ENCODE peak calls at places on chromosomes 5 and 9, in five cellular contexts. Y, U, T, W and Z are unnamed samples.

GRCh38 chr9:134575103-134575816 is 66.3 kb upstream of the COL5A1 start:
- DNase-seq in W (no peak), Y (no peak), T (no peak), U (no peak), Z (peak; percentile 16)

GRCh38 chr9:79764377-79764776 is 192.6 kb downstream of the TLE4 start:
- DNase-seq in T (peak; percentile 15), U (peak; percentile 1), Y (peak; percentile 76), W (peak; percentile 19), Z (no peak)

GRCh38 chr9:130424781-130425310 is 19.9 kb upstream of the ASS1 start:
- DNase-seq in T (no peak), Y (no peak), U (no peak), W (no peak), Z (no peak)

GRCh38 chr9:110440161-110440560 is 102.5 kb upstream of the TXNDC8 start:
- DNase-seq in Y (no peak), U (no peak), T (no peak), W (no peak), Z (no peak)

GRCh38 chr9:113632776-113633590 is 169.5 kb downstream of the RGS3 start:
- DNase-seq in Y (peak; percentile 36), U (no peak), W (no peak), T (no peak), Z (no peak)

GRCh38 chr9:76927540-76928240 is 21.8 kb upstream of the PRUNE2 start:
- DNase-seq in U (no peak), W (no peak), Y (no peak), T (no peak), Z (no peak)

GRCh38 chr5:156800982-156801381 is 49.1 kb upstream of the PPP1R2B start:
- DNase-seq in W (no peak), Y (no peak), T (no peak), U (no peak), Z (no peak)

GRCh38 chr9:1052908-1053590 is 2.9 kb downstream of the DMRT2 start:
- DNase-seq in U (no peak), Y (no peak), W (no peak), T (no peak), Z (no peak)

GRCh38 chr5:92945630-92946097 is 635.4 kb downstream of the NR2F1-AS1 start:
- DNase-seq in Y (no peak), W (no peak), T (no peak), U (no peak), Z (no peak)

GRCh38 chr5:67215592-67216471 is 19.2 kb upstream of the CD180 start:
- DNase-seq in W (peak; percentile 89), Y (peak; percentile 85), T (peak; percentile 66), U (no peak), Z (no peak)

GRCh38 chr9:127066775-127067111 is 55.7 kb downstream of the ANGPTL2 start:
- DNase-seq in T (no peak), W (no peak), Y (no peak), U (no peak), Z (no peak)

GRCh38 chr5:120942551-120942950 is 478.5 kb downstream of the PRR16 start:
- DNase-seq in W (no peak), Y (no peak), U (no peak), T (no peak), Z (peak; percentile 2)

GRCh38 chr5:72032769-72033168 is 74.5 kb upstream of the MAP1B start:
- DNase-seq in T (no peak), W (no peak), U (no peak), Y (no peak), Z (peak; percentile 27)

GRCh38 chr5:19605846-19606407 is 382.1 kb downstream of the CDH18 start:
- DNase-seq in W (no peak), T (no peak), U (no peak), Y (no peak), Z (no peak)

GRCh38 chr5:172163346-172163745 is 24.7 kb downstream of the STK10 start:
- DNase-seq in U (no peak), Y (no peak), W (no peak), T (no peak), Z (no peak)

GRCh38 chr9:73034962-73035361 is 82.1 kb upstream of the ALDH1A1 start:
- DNase-seq in U (no peak), T (no peak), Y (no peak), W (no peak), Z (no peak)

GRCh38 chr5:38758774-38759423 is 86.9 kb upstream of the OSMR start:
- DNase-seq in T (no peak), W (peak; percentile 18), Y (no peak), U (no peak), Z (no peak)

GRCh38 chr9:87836951-87837715 is 45.5 kb upstream of the SPATA31E1 start:
- DNase-seq in W (no peak), T (no peak), Y (no peak), U (no peak), Z (no peak)

GRCh38 chr5:40716000-40716399 is 36.3 kb downstream of the PTGER4 start:
- DNase-seq in U (peak; percentile 33), T (no peak), W (no peak), Y (no peak), Z (no peak)

GRCh38 chr9:119368681-119369581 is at the start of gene BRINP1:
- DNase-seq in T (no peak), Y (no peak), W (no peak), U (peak; percentile 29), Z (peak; percentile 58)

GRCh38 chr9:107628444-107628843 is 138.9 kb upstream of the KLF4 start:
- DNase-seq in U (no peak), Y (no peak), W (no peak), T (no peak), Z (no peak)

GRCh38 chr5:52007230-52007858 is 624.1 kb downstream of the ISL1 start:
- DNase-seq in U (peak; percentile 72), W (peak; percentile 13), T (no peak), Y (no peak), Z (peak; percentile 23)

GRCh38 chr5:65742565-65743231 is 20.7 kb downstream of the NLN start:
- DNase-seq in U (peak; percentile 71), T (no peak), W (no peak), Y (no peak), Z (no peak)

GRCh38 chr9:22238809-22239684 is 207.6 kb upstream of the DMRTA1 start:
- DNase-seq in Y (no peak), U (no peak), W (no peak), T (no peak), Z (no peak)

DNA sequence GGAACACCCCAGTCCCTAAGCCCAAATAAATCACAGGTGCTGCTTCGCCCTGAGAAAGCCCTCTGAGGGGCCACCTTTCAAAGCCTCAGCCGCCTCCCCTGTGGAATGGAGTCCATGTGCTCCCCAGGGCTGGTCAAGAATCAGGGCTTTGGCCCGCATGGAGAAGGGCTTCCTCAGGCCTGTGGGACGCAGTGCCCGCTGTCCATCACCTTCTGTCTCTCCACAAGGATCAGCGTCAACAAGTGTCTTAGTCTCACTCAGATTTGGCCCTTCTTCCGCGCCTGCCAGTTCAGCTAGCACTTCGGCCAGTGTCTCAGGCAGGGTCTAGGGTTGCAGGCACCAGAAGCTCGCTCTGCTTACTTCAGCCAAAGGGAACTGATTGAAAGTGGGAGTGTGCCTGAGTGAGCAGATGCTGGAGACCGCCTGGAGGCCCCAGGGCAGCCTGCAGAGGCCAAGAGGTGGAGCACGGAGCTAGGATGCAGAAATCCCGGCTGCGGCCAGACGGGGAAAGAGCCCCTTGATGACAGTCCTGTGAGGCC is 16.5 kb downstream of the HNRNPH1 start:
- DNase-seq in T (no peak), U (no peak), W (no peak), Y (peak; percentile 63), Z (no peak)
- H3K36me3 ChIP-seq in T (peaks cover 100% of the 10 kb centered on the region), U (peaks cover 52% of the 10 kb centered on the region), W (peaks cover 100% of the 10 kb centered on the region), Y (peaks cover 26% of the 10 kb centered on the region), Z (peaks cover 71% of the 10 kb centered on the region)

DNA sequence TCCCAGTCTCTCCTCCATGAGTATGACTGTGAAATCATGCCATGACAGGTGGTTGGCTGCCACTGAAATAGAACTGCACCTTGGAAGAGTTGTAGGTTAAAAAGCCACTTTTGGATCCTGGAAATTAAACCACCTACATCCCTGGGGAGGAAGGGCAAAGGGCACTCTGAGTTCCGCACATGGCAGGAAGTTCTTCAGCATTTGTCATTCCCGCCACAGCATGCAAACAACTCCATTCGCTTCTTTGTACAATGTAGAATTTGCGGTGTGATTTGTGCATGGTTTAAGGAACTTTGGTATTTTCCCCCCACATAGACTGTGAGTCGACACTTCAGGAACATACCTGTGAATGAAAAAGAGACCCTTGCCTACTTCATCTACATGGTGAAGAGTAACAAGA is 9.8 kb downstream of the SAP30L start:
- DNase-seq in W (no peak), Y (no peak), T (no peak), U (no peak), Z (no peak)
- H3K4me1 ChIP-seq in W (peaks cover 20% of the 10 kb centered on the region), Y (peaks cover 18% of the 10 kb centered on the region), T (no peaks in the 10 kb centered on the region), U (no peaks in the 10 kb centered on the region), Z (no peaks in the 10 kb centered on the region)

GRCh38 chr5:168667301-168667859 is 88.2 kb upstream of the PANK3 start:
- DNase-seq in Y (no peak), U (no peak), T (no peak), W (no peak), Z (no peak)
- H3K36me3 ChIP-seq in Y (peaks cover 5% of the 10 kb centered on the region), U (no peaks in the 10 kb centered on the region), T (peaks cover 23% of the 10 kb centered on the region), W (no peaks in the 10 kb centered on the region), Z (no peaks in the 10 kb centered on the region)

GRCh38 chr5:136016945-136017530 is 11.8 kb upstream of the TGFBI start:
- DNase-seq in W (no peak), U (peak; percentile 89), Y (peak; percentile 69), T (no peak), Z (no peak)

GRCh38 chr5:136020383-136021015 is 8.3 kb upstream of the TGFBI start:
- DNase-seq in W (no peak), T (no peak), Y (peak; percentile 72), U (peak; percentile 82), Z (no peak)

GRCh38 chr5:136018814-136019777 is 9.7 kb upstream of the TGFBI start:
- DNase-seq in U (peak; percentile 98), W (peak; percentile 87), Y (peak; percentile 89), T (peak; percentile 38), Z (no peak)

GRCh38 chr5:136021016-136021405 is 7.8 kb upstream of the TGFBI start:
- DNase-seq in U (no peak), Y (peak; percentile 37), T (no peak), W (no peak), Z (no peak)

DNA sequence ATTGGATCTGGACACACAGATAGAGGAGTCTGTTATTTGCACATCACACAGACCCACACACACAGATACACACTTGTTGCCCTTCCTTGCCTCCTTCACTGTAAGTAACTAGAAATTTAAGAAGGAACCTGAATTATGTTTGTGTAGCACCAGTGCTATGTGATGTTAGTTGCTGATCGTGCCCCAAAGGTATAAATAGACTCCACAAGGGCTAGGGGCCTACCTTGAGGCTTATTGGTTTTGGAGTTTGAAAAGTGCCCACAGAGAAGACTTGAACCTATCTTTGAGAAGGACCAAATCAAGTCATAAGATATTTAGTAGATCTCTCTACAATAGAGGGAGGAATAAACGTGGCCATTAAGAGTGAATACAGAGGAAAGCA is 8.8 kb upstream of the TGFBI start:
- DNase-seq in W (no peak), Y (peak; percentile 12), T (no peak), U (no peak), Z (no peak)
- H3K4me1 ChIP-seq in W (peaks cover 36% of the 10 kb centered on the region), Y (peaks cover 75% of the 10 kb centered on the region), T (peaks cover 11% of the 10 kb centered on the region), U (peaks cover 45% of the 10 kb centered on the region), Z (no peaks in the 10 kb centered on the region)

GRCh38 chr5:55418994-55419991 is 111.5 kb downstream of the MTREX start:
- DNase-seq in U (no peak), W (no peak), Y (no peak), T (no peak), Z (no peak)
- H3K36me3 ChIP-seq in U (peaks cover 16% of the 10 kb centered on the region), W (peaks cover 47% of the 10 kb centered on the region), Y (peaks cover 14% of the 10 kb centered on the region), T (peaks cover 31% of the 10 kb centered on the region), Z (peaks cover 41% of the 10 kb centered on the region)